ENCODE peak calls at places on chromosomes 1 and 21, in five cellular contexts. B is NCI-H1105 treated with DMSO at 0.1 percent for 48 hours, P is nucleus accumbens, L is AG09309, Q is AG09319. V is an unnamed sample.

GRCh38 chr1:156676820-156677615 is at the start of gene NES:
- DNase-seq in P (peak), B (peak), Q (no peak), L (no peak), V (peak)

GRCh38 chr21:45640888-45641479 is 2.5 kb upstream of the PCBP3 start:
- DNase-seq in P (no peak), L (no peak), B (no peak), Q (peak), V (no peak)

GRCh38 chr1:44072204-44072603 is 40.9 kb upstream of the SLC6A9 start:
- DNase-seq in P (no peak), B (no peak), Q (peak), L (peak), V (no peak)

GRCh38 chr1:156155760-156156495 is 2.5 kb downstream of the SEMA4A start:
- DNase-seq in Q (no peak), L (no peak), B (no peak), P (no peak), V (no peak)

GRCh38 chr21:33762798-33763572 is 120.7 kb downstream of the ITSN1 start:
- DNase-seq in B (no peak), Q (no peak), P (no peak), L (peak), V (no peak)

GRCh38 chr1:46550751-46551231 is 656 bp downstream of the KNCN start:
- DNase-seq in Q (no peak), L (no peak), B (no peak), P (no peak), V (no peak)

GRCh38 chr1:998905-999796 is 746 bp downstream of the HES4 start:
- DNase-seq in Q (no peak), P (no peak), B (peak), L (no peak), V (no peak)

GRCh38 chr21:41653944-41654625 is 112.8 kb downstream of the RIPK4 start:
- DNase-seq in P (no peak), L (peak), Q (no peak), B (no peak), V (no peak)

GRCh38 chr21:44024895-44025353 is 12.8 kb downstream of the TRAPPC10 start:
- DNase-seq in B (no peak), P (peak), L (peak), Q (peak), V (peak)

V was measured in putamen.